ENCODE peak calls at places on chromosomes 11 and 22, in four cellular contexts. U is ovary, K is transverse colon, H is right lobe of liver. J is an unnamed sample.
A peak's percentile ranks its signal among the peaks of the same experiment; 100 is the strongest.

GRCh38 chr11:134252539-134253188 is 488 bp downstream of the THYN1 start:
- DNase-seq in U (peak; percentile 39), K (no peak), H (no peak), J (peak; percentile 75)

GRCh38 chr22:39257522-39258475 is 13.0 kb upstream of the PDGFB start:
- DNase-seq in U (no peak), K (no peak), H (no peak), J (no peak)

GRCh38 chr11:116859175-116859574 is 21.8 kb upstream of the APOA1 start:
- DNase-seq in U (no peak), K (no peak), H (no peak), J (no peak)

GRCh38 chr11:117171007-117171647 is 7.4 kb upstream of the SIDT2 start:
- DNase-seq in U (no peak), K (no peak), H (no peak), J (no peak)

GRCh38 chr11:23278121-23278520 is 417.8 kb upstream of the CCDC179 start:
- DNase-seq in U (no peak), K (no peak), H (no peak), J (no peak)

GRCh38 chr11:46612326-46612725 is 4.7 kb downstream of the HARBI1 start:
- DNase-seq in U (no peak), K (no peak), H (no peak), J (no peak)

GRCh38 chr11:80598905-80599304 is 1158.1 kb upstream of the TENM4 start:
- DNase-seq in U (no peak), K (no peak), H (no peak), J (no peak)

GRCh38 chr22:35177811-35178210 is 79.5 kb upstream of the HMGXB4 start:
- DNase-seq in U (no peak), K (no peak), H (no peak), J (no peak)

GRCh38 chr11:6206456-6207180 is 1.3 kb downstream of the C11orf42 start:
- DNase-seq in U (no peak), K (no peak), H (no peak), J (no peak)

GRCh38 chr11:105861225-105861624 is 160.8 kb downstream of the MSANTD4 start:
- DNase-seq in U (no peak), K (no peak), H (no peak), J (no peak)

GRCh38 chr11:26992031-26992541 is 1.8 kb upstream of the FIBIN start:
- DNase-seq in U (no peak), K (no peak), H (no peak), J (no peak)

GRCh38 chr11:80414766-80415165 is 973.9 kb upstream of the TENM4 start:
- DNase-seq in U (no peak), K (no peak), H (no peak), J (no peak)

GRCh38 chr11:40032331-40032730 is 1427.1 kb downstream of the LRRC4C start:
- DNase-seq in U (no peak), K (no peak), H (no peak), J (no peak)

DNA sequence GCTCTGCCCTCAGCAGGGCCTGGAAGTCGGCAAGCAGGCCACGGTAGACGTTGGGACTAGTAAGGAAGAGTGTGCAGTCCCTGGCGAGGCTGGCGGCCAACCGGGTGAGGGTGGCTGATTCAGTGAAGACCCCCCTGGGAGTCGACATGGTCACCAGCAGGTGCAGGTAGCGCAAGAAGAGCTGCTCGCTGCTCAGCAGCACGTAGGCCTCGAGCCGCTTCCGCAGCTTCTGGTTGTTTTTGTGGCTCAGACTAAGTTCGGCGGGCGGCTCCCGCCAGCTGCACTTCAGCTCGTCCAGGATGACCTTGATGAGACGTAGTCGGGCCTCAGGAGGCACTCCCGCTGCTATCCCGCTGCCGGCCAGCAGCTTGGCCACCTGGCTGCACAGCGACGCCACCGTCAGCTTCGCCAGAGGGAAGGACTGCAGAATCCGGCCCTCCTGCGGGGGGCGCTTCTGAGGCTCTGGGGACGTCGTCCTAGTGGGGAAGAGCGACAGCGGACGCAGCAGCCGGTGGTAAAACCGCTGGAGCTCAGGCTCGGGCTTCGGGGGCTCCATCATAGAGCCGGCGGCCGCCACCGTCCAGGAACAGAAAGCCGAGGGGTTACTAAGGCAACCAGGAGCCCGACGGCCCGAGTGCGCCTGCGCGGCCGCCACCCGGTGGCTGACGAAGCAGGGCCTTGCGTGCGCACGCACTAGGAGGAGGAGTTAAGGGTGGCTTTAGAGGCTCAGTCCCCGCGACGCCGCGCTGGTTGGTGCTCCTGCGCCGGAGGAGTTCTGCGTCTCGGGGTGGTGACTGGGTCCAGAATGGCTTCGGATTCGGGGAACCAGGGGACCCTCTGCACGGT is at the start of the genes CCDC87 and CCS:
- DNase-seq in U (peak; percentile 98), K (peak; percentile 99), H (peak; percentile 99), J (peak; percentile 97)
- TF ChIP-seq POLR2A in U (peak; percentile 96), K (peak; percentile 90), H (peak; percentile 89), J (peak; percentile 98)

GRCh38 chr11:45211732-45212131 is 65.3 kb downstream of the PRDM11 start:
- DNase-seq in U (no peak), K (no peak), H (no peak), J (no peak)
- TF ChIP-seq POLR2A in U (no peak), K (no peak), H (no peak), J (no peak)

GRCh38 chr11:85854557-85855340 is 434 bp upstream of the CCDC83 start:
- DNase-seq in U (peak; percentile 95), K (peak; percentile 93), H (peak; percentile 91), J (peak; percentile 95)
- TF ChIP-seq POLR2A in U (no peak), K (peak; percentile 40), H (no peak), J (peak; percentile 66)

DNA sequence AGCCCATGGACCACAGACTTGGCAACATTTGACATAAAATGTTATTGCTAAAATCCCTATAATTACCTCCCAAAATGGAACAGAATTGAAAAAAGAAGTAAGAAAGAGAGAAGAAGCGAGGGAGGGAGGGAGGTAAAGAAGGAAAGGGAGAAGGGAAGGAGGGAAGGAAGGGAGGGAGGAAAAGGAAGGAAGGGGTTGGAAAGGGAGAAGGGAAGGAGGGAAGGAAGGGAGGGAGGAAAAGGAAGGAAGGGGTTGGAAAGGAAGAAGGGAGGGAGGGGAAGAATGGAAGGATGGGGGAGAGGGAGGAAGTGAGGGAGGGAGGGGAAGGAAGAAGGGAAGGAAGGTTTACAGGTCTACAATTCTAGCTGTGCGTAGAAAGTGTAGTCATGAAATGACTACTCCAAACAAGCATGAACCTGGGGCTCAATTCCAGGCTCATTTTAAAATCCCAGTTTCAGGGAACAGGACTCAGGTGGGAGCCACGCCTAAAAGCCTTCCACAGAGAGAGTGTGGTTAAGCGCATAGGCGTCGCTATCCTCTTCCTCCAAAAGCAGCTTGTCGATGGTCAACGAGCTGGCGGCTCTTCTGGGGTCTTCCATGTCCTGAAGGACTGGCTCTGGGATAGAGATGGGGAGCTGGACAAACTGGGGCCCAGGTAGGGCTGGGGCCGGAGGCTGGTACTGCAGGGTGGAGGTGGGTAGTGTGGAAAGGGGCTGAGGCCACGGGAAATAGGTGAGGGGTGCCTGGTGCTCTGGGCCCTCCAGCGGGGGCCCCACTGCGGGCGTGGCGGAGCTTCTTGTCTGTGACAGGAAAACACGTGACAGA is 25.1 kb downstream of the POU2AF1 start:
- DNase-seq in U (no peak), K (no peak), H (no peak), J (no peak)
- TF ChIP-seq POLR2A in U (no peak), K (no peak), H (no peak), J (no peak)

GRCh38 chr11:20782771-20783170 is 113.4 kb downstream of the NELL1 start:
- DNase-seq in U (no peak), K (no peak), H (no peak), J (no peak)
- TF ChIP-seq POLR2A in U (no peak), K (no peak), H (no peak), J (no peak)